ENCODE peak calls at places on chromosomes 13 and 19, in ten cellular contexts. J is fibroblast of lung; Q is SK-N-SH; Y is adrenal gland; P is tibial nerve; O is cardiac muscle cell; D is CD8-positive, alpha-beta memory T cell; B is psoas muscle; W is PC-3; F is iPS DF 6.9. K is an unnamed sample.

GRCh38 chr13:73703606-73704005 is 430.6 kb downstream of the KLF12 start:
- DNase-seq in B (no peak), W (no peak), Y (no peak), D (no peak), P (no peak), O (no peak), Q (no peak), F (no peak), J (no peak), K (no peak)

GRCh38 chr19:55048446-55048845 is 10.4 kb upstream of the GP6 start:
- DNase-seq in P (no peak), Y (no peak), F (no peak), O (no peak), B (no peak), D (no peak), Q (no peak), J (no peak), W (no peak), K (no peak)

GRCh38 chr19:18731562-18732008 is 48.1 kb downstream of the CRTC1 start:
- DNase-seq in D (no peak), O (peak; percentile 54), B (no peak), W (no peak), J (peak; percentile 40), Q (no peak), P (no peak), Y (no peak), F (no peak), K (no peak)

GRCh38 chr13:75870397-75870801 is 234.3 kb downstream of the LMO7 start:
- DNase-seq in Q (peak; percentile 46), P (peak; percentile 13), F (no peak), O (peak; percentile 38), J (no peak), W (peak; percentile 56), B (no peak), D (peak; percentile 31), Y (no peak), K (peak; percentile 45)

GRCh38 chr13:46160474-46161066 is 21.4 kb downstream of the LCP1 start:
- DNase-seq in Y (no peak), P (no peak), Q (peak; percentile 75), W (peak; percentile 57), D (peak; percentile 71), J (peak; percentile 40), O (peak; percentile 75), B (no peak), F (peak; percentile 43), K (peak; percentile 62)

GRCh38 chr13:36778083-36778671 is 40.8 kb upstream of the RFXAP start:
- DNase-seq in F (no peak), P (no peak), J (peak; percentile 97), O (peak; percentile 70), W (peak; percentile 17), Q (no peak), D (no peak), B (no peak), Y (no peak), K (peak; percentile 30)

GRCh38 chr19:19010551-19010950 is 22.8 kb downstream of the SUGP2 start:
- DNase-seq in P (no peak), D (no peak), F (no peak), J (no peak), W (no peak), Y (no peak), O (no peak), B (no peak), Q (no peak), K (no peak)

GRCh38 chr13:50457430-50458393 is 385.8 kb downstream of the DLEU7 start:
- DNase-seq in Y (no peak), P (no peak), W (no peak), F (no peak), O (no peak), D (no peak), B (peak; percentile 17), Q (no peak), J (no peak), K (no peak)

GRCh38 chr19:574658-575526 is 2.5 kb downstream of the BSG start:
- DNase-seq in Q (no peak), W (peak; percentile 47), Y (peak; percentile 46), B (peak; percentile 38), O (peak; percentile 56), D (no peak), P (no peak), J (peak; percentile 67), F (no peak), K (peak; percentile 68)

GRCh38 chr13:82356667-82357066 is 1525.6 kb downstream of the SLITRK1 start:
- DNase-seq in D (no peak), F (no peak), Y (no peak), W (peak; percentile 21), J (no peak), B (no peak), O (peak; percentile 12), Q (no peak), P (no peak), K (peak; percentile 10)

DNA sequence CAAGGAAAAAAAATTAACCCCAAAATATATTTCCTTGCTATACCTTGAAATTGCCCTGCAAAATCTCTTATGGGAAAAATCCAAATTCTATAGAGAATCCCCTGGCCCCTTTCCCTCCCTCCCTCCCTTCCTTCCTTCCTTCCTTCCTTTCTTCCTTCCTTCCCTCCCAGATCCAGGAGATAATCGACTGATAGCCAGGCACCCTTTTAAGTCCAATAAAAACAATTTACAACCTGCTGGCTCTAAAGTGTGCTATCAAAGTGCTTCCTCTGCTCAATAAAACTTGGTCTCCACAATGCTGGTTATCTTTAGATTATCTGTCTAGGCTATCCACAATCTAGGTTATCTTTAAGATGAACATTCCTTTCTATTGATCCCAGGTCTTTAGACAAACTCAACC is 83.1 kb upstream of the TUBA3C start:
- DNase-seq in Q (no peak), B (no peak), J (no peak), Y (no peak), P (no peak), W (no peak), O (no peak), F (no peak), D (no peak), K (no peak)
- H3K9me3 ChIP-seq in Q (no peaks in the 10 kb centered on the region), B (no peaks in the 10 kb centered on the region), J (no peaks in the 10 kb centered on the region), Y (no peaks in the 10 kb centered on the region), P (no peaks in the 10 kb centered on the region), W (no peaks in the 10 kb centered on the region), O (no peaks in the 10 kb centered on the region), F (peaks cover 5% of the 10 kb centered on the region), D (no peaks in the 10 kb centered on the region), K (no peaks in the 10 kb centered on the region)

GRCh38 chr13:97111705-97112104 is 110.4 kb upstream of the MBNL2 start:
- DNase-seq in B (no peak), Q (no peak), J (no peak), W (no peak), O (no peak), D (no peak), Y (no peak), F (no peak), P (no peak), K (no peak)

GRCh38 chr13:97114696-97115095 is 107.4 kb upstream of the MBNL2 start:
- DNase-seq in D (no peak), Q (no peak), Y (no peak), P (no peak), J (no peak), F (no peak), W (no peak), B (no peak), O (no peak), K (no peak)

GRCh38 chr13:97109841-97110492 is 112.2 kb upstream of the MBNL2 start:
- DNase-seq in O (peak; percentile 95), Y (peak; percentile 95), W (peak; percentile 82), F (peak; percentile 47), P (peak; percentile 86), D (peak; percentile 71), B (peak; percentile 91), Q (peak; percentile 91), J (peak; percentile 90), K (peak; percentile 95)

GRCh38 chr13:97113231-97114001 is 108.7 kb upstream of the MBNL2 start:
- DNase-seq in B (no peak), Y (peak; percentile 26), W (no peak), F (no peak), P (no peak), J (peak; percentile 41), Q (no peak), O (no peak), D (peak; percentile 17), K (no peak)

DNA sequence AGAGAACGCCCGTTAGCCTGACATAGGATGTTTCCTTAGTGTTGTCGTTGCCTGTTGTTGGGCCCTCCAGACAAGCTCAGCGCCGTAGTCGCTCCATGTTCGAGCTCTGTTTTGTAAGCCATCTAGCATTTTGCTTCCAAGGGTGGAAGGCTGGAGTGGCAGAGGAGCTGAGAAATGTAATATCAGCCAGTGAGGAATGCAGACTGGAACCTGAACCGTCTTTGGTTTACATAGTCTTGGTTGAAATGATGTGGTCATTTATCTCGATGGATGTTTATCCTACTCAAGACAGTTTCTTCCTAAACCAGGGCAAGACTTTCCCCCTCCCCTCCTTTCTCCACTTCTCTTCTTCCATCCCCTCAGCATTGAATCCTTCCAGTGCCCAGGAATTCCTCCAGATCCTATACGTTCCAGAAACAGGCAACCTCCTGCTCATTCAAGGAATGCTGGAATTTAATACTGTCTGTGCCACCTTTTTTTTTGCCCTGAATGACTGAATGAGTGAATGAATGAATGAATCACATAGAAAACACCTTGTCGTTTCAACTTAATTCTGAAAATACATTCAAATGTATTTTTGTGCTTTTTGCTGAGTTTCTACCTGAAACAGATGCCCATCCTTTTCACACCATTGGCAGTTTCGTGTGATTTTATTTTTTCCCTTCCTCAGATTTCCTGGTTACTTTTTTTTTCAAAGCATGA is 109.5 kb upstream of the MBNL2 start:
- DNase-seq in B (no peak), F (no peak), P (no peak), Q (no peak), O (no peak), Y (no peak), J (peak; percentile 56), D (no peak), W (no peak), K (no peak)
- H3K4me1 ChIP-seq in B (peaks cover 45% of the 10 kb centered on the region), F (no peaks in the 10 kb centered on the region), P (no peaks in the 10 kb centered on the region), Q (peaks cover 24% of the 10 kb centered on the region), O (peaks cover 44% of the 10 kb centered on the region), Y (peaks cover 63% of the 10 kb centered on the region), J (peaks cover 9% of the 10 kb centered on the region), D (no peaks in the 10 kb centered on the region), W (peaks cover 22% of the 10 kb centered on the region), K (peaks cover 17% of the 10 kb centered on the region)

GRCh38 chr19:36331353-36332228 is 47.4 kb downstream of the ZFP14 start:
- DNase-seq in J (peak; percentile 98), B (peak; percentile 78), D (peak; percentile 14), O (peak; percentile 96), F (peak; percentile 98), P (peak; percentile 74), Q (peak; percentile 88), W (peak; percentile 3), Y (peak; percentile 90), K (peak; percentile 97)
- H3K9me3 ChIP-seq in J (no peaks in the 10 kb centered on the region), B (peaks cover 15% of the 10 kb centered on the region), D (peaks cover 12% of the 10 kb centered on the region), O (no peaks in the 10 kb centered on the region), F (no peaks in the 10 kb centered on the region), P (no peaks in the 10 kb centered on the region), Q (no peaks in the 10 kb centered on the region), W (no peaks in the 10 kb centered on the region), Y (no peaks in the 10 kb centered on the region), K (no peaks in the 10 kb centered on the region)

DNA sequence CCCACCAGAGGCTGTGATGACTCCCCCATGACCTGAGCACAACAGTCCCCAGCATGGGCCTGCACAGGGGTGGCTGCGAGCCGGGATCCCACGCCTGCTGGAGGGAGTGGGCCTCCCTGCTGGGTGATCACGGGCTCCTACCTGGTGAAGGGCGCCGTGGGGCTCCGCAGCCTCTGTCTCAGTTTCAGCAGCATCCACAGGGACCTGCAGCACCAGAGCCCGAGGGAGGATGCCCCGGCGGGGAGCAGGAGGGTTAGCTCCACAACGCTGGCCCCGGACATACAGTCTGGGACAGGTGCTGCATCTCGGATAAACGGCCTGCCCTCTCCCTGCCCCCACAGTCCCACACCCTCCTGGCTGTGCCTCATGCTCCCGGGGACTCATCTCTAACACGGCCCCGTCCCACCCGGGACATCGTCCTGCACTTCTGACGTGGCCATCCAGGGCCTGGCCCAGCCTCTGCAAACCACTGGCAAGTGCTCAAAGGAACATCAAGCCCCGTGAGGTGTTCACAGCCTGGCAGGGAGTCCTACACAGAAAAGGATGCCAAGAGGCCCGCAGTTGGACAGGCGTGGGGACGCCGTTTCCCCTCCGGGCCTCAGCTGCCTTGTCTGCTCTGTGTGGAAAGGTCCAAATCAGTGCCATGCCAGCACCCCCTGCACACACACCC is 10.5 kb downstream of the PEX11G start:
- DNase-seq in J (peak; percentile 23), W (no peak), O (no peak), Q (peak; percentile 29), D (no peak), Y (no peak), F (no peak), P (no peak), B (no peak), K (peak; percentile 16)
- H3K4me1 ChIP-seq in J (no peaks in the 10 kb centered on the region), W (peaks cover 3% of the 10 kb centered on the region), O (peaks cover 4% of the 10 kb centered on the region), Q (peaks cover 27% of the 10 kb centered on the region), D (peaks cover 4% of the 10 kb centered on the region), Y (peaks cover 11% of the 10 kb centered on the region), F (peaks cover 5% of the 10 kb centered on the region), P (no peaks in the 10 kb centered on the region), B (no peaks in the 10 kb centered on the region), K (peaks cover 13% of the 10 kb centered on the region)

K was measured in GM23248.